ENCODE peak calls at places on chromosomes 13 and 19, in seven cellular contexts. One of them, this sample, is unnamed.

GRCh38 chr13:19794552-19795143 is 11.9 kb upstream of the PSPC1 start:
- DNase-seq in endodermal cell: peak; percentile 63
- DNase-seq in adrenal gland: no peak
- DNase-seq in esophagus squamous epithelium: no peak
- DNase-seq in neural crest cell: no peak
- DNase-seq in HFFc6: no peak
- DNase-seq in fibroblast of mammary gland: no peak
- DNase-seq in this sample: no peak

GRCh38 chr19:18089726-18090125 is 3.0 kb upstream of the IL12RB1 start:
- DNase-seq in endodermal cell: no peak
- DNase-seq in adrenal gland: no peak
- DNase-seq in esophagus squamous epithelium: no peak
- DNase-seq in neural crest cell: peak; percentile 23
- DNase-seq in HFFc6: no peak
- DNase-seq in fibroblast of mammary gland: no peak
- DNase-seq in this sample: no peak

GRCh38 chr13:33224686-33225085 is 60.9 kb downstream of the STARD13 start:
- DNase-seq in endodermal cell: no peak
- DNase-seq in adrenal gland: no peak
- DNase-seq in esophagus squamous epithelium: no peak
- DNase-seq in neural crest cell: no peak
- DNase-seq in HFFc6: no peak
- DNase-seq in fibroblast of mammary gland: peak; percentile 64
- DNase-seq in this sample: no peak

GRCh38 chr13:79631260-79631659 is 150.3 kb downstream of the NDFIP2 start:
- DNase-seq in endodermal cell: no peak
- DNase-seq in adrenal gland: peak; percentile 41
- DNase-seq in esophagus squamous epithelium: no peak
- DNase-seq in neural crest cell: no peak
- DNase-seq in HFFc6: peak; percentile 96
- DNase-seq in fibroblast of mammary gland: peak; percentile 73
- DNase-seq in this sample: no peak

GRCh38 chr19:47752440-47753211 is 7.3 kb downstream of the NOP53 start:
- DNase-seq in endodermal cell: no peak
- DNase-seq in adrenal gland: no peak
- DNase-seq in esophagus squamous epithelium: no peak
- DNase-seq in neural crest cell: no peak
- DNase-seq in HFFc6: no peak
- DNase-seq in fibroblast of mammary gland: no peak
- DNase-seq in this sample: no peak

GRCh38 chr19:14463747-14464146 is 11.4 kb downstream of the PTGER1 start:
- DNase-seq in endodermal cell: no peak
- DNase-seq in adrenal gland: no peak
- DNase-seq in esophagus squamous epithelium: no peak
- DNase-seq in neural crest cell: no peak
- DNase-seq in HFFc6: no peak
- DNase-seq in fibroblast of mammary gland: no peak
- DNase-seq in this sample: no peak

GRCh38 chr13:113845723-113846638 is 17.9 kb downstream of the GAS6 start:
- DNase-seq in endodermal cell: peak; percentile 29
- DNase-seq in adrenal gland: no peak
- DNase-seq in esophagus squamous epithelium: no peak
- DNase-seq in neural crest cell: no peak
- DNase-seq in HFFc6: no peak
- DNase-seq in fibroblast of mammary gland: no peak
- DNase-seq in this sample: no peak

GRCh38 chr13:102138635-102139225 is 263.1 kb downstream of the FGF14 start:
- DNase-seq in endodermal cell: no peak
- DNase-seq in adrenal gland: no peak
- DNase-seq in esophagus squamous epithelium: no peak
- DNase-seq in neural crest cell: no peak
- DNase-seq in HFFc6: no peak
- DNase-seq in fibroblast of mammary gland: peak; percentile 7
- DNase-seq in this sample: no peak

GRCh38 chr13:52850396-52851152 is 2.1 kb upstream of the PCDH8 start:
- DNase-seq in endodermal cell: peak; percentile 97
- DNase-seq in adrenal gland: peak; percentile 62
- DNase-seq in esophagus squamous epithelium: no peak
- DNase-seq in neural crest cell: peak; percentile 82
- DNase-seq in HFFc6: no peak
- DNase-seq in fibroblast of mammary gland: peak; percentile 34
- DNase-seq in this sample: no peak

GRCh38 chr19:35336166-35336955 is 7.4 kb downstream of the CD22 start:
- DNase-seq in endodermal cell: no peak
- DNase-seq in adrenal gland: no peak
- DNase-seq in esophagus squamous epithelium: no peak
- DNase-seq in neural crest cell: no peak
- DNase-seq in HFFc6: no peak
- DNase-seq in fibroblast of mammary gland: no peak
- DNase-seq in this sample: no peak

GRCh38 chr13:33119886-33120543 is 103.8 kb downstream of the KL start:
- DNase-seq in endodermal cell: no peak
- DNase-seq in adrenal gland: no peak
- DNase-seq in esophagus squamous epithelium: no peak
- DNase-seq in neural crest cell: no peak
- DNase-seq in HFFc6: peak; percentile 81
- DNase-seq in fibroblast of mammary gland: no peak
- DNase-seq in this sample: no peak

GRCh38 chr19:54551293-54551692 is 22.3 kb upstream of the LILRA2 start:
- DNase-seq in endodermal cell: no peak
- DNase-seq in adrenal gland: no peak
- DNase-seq in esophagus squamous epithelium: no peak
- DNase-seq in neural crest cell: no peak
- DNase-seq in HFFc6: no peak
- DNase-seq in fibroblast of mammary gland: no peak
- DNase-seq in this sample: no peak

GRCh38 chr19:43774103-43774939 is 6.5 kb downstream of the KCNN4 start:
- DNase-seq in endodermal cell: peak; percentile 94
- DNase-seq in adrenal gland: peak; percentile 71
- DNase-seq in esophagus squamous epithelium: no peak
- DNase-seq in neural crest cell: peak; percentile 72
- DNase-seq in HFFc6: peak; percentile 61
- DNase-seq in fibroblast of mammary gland: peak; percentile 56
- DNase-seq in this sample: no peak
- TF ChIP-seq CTCF in endodermal cell: peak; percentile 83
- TF ChIP-seq CTCF in adrenal gland: peak; percentile 70
- TF ChIP-seq CTCF in esophagus squamous epithelium: no peak
- TF ChIP-seq CTCF in neural crest cell: peak; percentile 72
- TF ChIP-seq CTCF in HFFc6: peak; percentile 88
- TF ChIP-seq CTCF in fibroblast of mammary gland: peak; percentile 42
- TF ChIP-seq CTCF in this sample: peak; percentile 56

DNA sequence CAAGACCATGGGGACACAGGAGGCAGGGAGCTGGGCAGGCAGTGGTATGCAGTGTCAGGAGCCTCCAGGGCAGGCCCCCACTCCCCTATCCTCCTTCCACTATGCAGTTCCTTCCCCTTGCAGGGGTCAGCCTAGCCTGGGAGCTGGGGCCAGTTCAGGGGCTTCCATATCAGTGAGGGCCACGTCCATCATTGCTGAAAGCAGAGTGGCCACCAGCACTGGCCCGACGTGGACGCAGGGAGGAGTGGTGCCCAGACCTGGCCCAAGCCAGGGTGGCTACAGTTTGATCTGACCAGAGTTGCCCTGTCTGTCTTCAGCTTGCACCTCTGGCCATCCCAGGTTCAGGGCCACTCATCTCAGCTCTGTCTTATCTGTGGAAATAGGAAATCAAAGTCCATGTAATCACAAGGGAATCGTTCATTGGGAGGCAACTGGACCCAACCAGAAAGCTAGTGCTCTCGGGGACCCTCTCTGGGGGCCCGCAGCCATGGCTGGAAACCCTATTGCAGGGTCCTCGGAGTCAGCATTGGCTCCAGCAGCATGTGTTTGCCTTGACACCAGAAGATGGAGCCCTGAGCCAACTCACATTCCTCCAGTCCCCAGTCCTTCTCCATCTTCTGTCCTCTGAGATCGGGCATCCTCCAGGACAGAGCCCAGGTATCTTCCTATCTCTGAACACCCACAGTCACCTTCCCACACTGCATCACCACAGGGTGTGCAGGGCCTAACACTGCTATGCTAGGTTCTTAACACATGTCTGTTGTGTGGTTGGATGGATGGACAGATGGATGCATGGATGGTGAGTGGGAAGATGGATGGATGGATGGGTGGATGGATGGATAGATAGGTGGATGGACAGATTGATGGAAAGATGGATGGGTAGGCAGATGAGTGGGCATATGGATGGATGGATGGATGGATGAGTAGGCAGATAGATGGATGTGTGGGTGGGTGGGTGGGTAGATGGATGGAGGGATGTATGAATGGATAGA is 75.7 kb upstream of the KCTD15 start:
- DNase-seq in endodermal cell: peak; percentile 64
- DNase-seq in adrenal gland: no peak
- DNase-seq in esophagus squamous epithelium: no peak
- DNase-seq in neural crest cell: no peak
- DNase-seq in HFFc6: no peak
- DNase-seq in fibroblast of mammary gland: no peak
- DNase-seq in this sample: no peak
- TF ChIP-seq CTCF in endodermal cell: peak; percentile 73
- TF ChIP-seq CTCF in adrenal gland: no peak
- TF ChIP-seq CTCF in esophagus squamous epithelium: no peak
- TF ChIP-seq CTCF in neural crest cell: peak; percentile 22
- TF ChIP-seq CTCF in HFFc6: peak; percentile 29
- TF ChIP-seq CTCF in fibroblast of mammary gland: no peak
- TF ChIP-seq CTCF in this sample: no peak

GRCh38 chr19:4589579-4590410 is 30.3 kb upstream of the SEMA6B start:
- DNase-seq in endodermal cell: peak; percentile 75
- DNase-seq in adrenal gland: no peak
- DNase-seq in esophagus squamous epithelium: no peak
- DNase-seq in neural crest cell: peak; percentile 47
- DNase-seq in HFFc6: no peak
- DNase-seq in fibroblast of mammary gland: no peak
- DNase-seq in this sample: no peak
- TF ChIP-seq CTCF in endodermal cell: peak; percentile 61
- TF ChIP-seq CTCF in adrenal gland: peak; percentile 37
- TF ChIP-seq CTCF in esophagus squamous epithelium: peak; percentile 15
- TF ChIP-seq CTCF in neural crest cell: peak; percentile 61
- TF ChIP-seq CTCF in HFFc6: peak; percentile 68
- TF ChIP-seq CTCF in fibroblast of mammary gland: peak; percentile 31
- TF ChIP-seq CTCF in this sample: peak; percentile 21

GRCh38 chr19:45092747-45093678 is at the start of gene PPP1R37:
- DNase-seq in endodermal cell: peak; percentile 97
- DNase-seq in adrenal gland: peak; percentile 96
- DNase-seq in esophagus squamous epithelium: peak; percentile 70
- DNase-seq in neural crest cell: peak; percentile 89
- DNase-seq in HFFc6: peak; percentile 97
- DNase-seq in fibroblast of mammary gland: peak; percentile 98
- DNase-seq in this sample: peak; percentile 96
- TF ChIP-seq CTCF in endodermal cell: peak; percentile 65
- TF ChIP-seq CTCF in adrenal gland: peak; percentile 44
- TF ChIP-seq CTCF in esophagus squamous epithelium: peak; percentile 42
- TF ChIP-seq CTCF in neural crest cell: peak; percentile 60
- TF ChIP-seq CTCF in HFFc6: peak; percentile 57
- TF ChIP-seq CTCF in fibroblast of mammary gland: no peak
- TF ChIP-seq CTCF in this sample: no peak

GRCh38 chr13:96994030-96994848 is at the start of gene OXGR1:
- DNase-seq in endodermal cell: peak; percentile 74
- DNase-seq in adrenal gland: no peak
- DNase-seq in esophagus squamous epithelium: no peak
- DNase-seq in neural crest cell: peak; percentile 12
- DNase-seq in HFFc6: no peak
- DNase-seq in fibroblast of mammary gland: no peak
- DNase-seq in this sample: no peak
- TF ChIP-seq CTCF in endodermal cell: peak; percentile 15
- TF ChIP-seq CTCF in adrenal gland: no peak
- TF ChIP-seq CTCF in esophagus squamous epithelium: no peak
- TF ChIP-seq CTCF in neural crest cell: no peak
- TF ChIP-seq CTCF in HFFc6: no peak
- TF ChIP-seq CTCF in fibroblast of mammary gland: no peak
- TF ChIP-seq CTCF in this sample: no peak

GRCh38 chr19:45730389-45731288 is at the start of gene FBXO46:
- DNase-seq in endodermal cell: peak; percentile 99
- DNase-seq in adrenal gland: peak; percentile 97
- DNase-seq in esophagus squamous epithelium: peak; percentile 91
- DNase-seq in neural crest cell: peak; percentile 86
- DNase-seq in HFFc6: peak; percentile 98
- DNase-seq in fibroblast of mammary gland: peak; percentile 98
- DNase-seq in this sample: peak; percentile 94
- TF ChIP-seq CTCF in endodermal cell: no peak
- TF ChIP-seq CTCF in adrenal gland: no peak
- TF ChIP-seq CTCF in esophagus squamous epithelium: no peak
- TF ChIP-seq CTCF in neural crest cell: no peak
- TF ChIP-seq CTCF in HFFc6: peak; percentile 22
- TF ChIP-seq CTCF in fibroblast of mammary gland: no peak
- TF ChIP-seq CTCF in this sample: peak; percentile 15

GRCh38 chr13:30047154-30047874 is 196.9 kb upstream of the UBL3 start:
- DNase-seq in endodermal cell: no peak
- DNase-seq in adrenal gland: no peak
- DNase-seq in esophagus squamous epithelium: no peak
- DNase-seq in neural crest cell: no peak
- DNase-seq in HFFc6: no peak
- DNase-seq in fibroblast of mammary gland: no peak
- DNase-seq in this sample: no peak

GRCh38 chr13:30045916-30046704 is 195.7 kb upstream of the UBL3 start:
- DNase-seq in endodermal cell: no peak
- DNase-seq in adrenal gland: no peak
- DNase-seq in esophagus squamous epithelium: no peak
- DNase-seq in neural crest cell: no peak
- DNase-seq in HFFc6: peak; percentile 84
- DNase-seq in fibroblast of mammary gland: peak; percentile 76
- DNase-seq in this sample: no peak

GRCh38 chr13:30043631-30043925 is 193.2 kb upstream of the UBL3 start:
- DNase-seq in endodermal cell: no peak
- DNase-seq in adrenal gland: no peak
- DNase-seq in esophagus squamous epithelium: no peak
- DNase-seq in neural crest cell: no peak
- DNase-seq in HFFc6: no peak
- DNase-seq in fibroblast of mammary gland: no peak
- DNase-seq in this sample: no peak

GRCh38 chr13:30042891-30043630 is 192.6 kb upstream of the UBL3 start:
- DNase-seq in endodermal cell: no peak
- DNase-seq in adrenal gland: no peak
- DNase-seq in esophagus squamous epithelium: no peak
- DNase-seq in neural crest cell: no peak
- DNase-seq in HFFc6: no peak
- DNase-seq in fibroblast of mammary gland: no peak
- DNase-seq in this sample: no peak

GRCh38 chr13:30044932-30045331 is 194.5 kb upstream of the UBL3 start:
- DNase-seq in endodermal cell: no peak
- DNase-seq in adrenal gland: no peak
- DNase-seq in esophagus squamous epithelium: no peak
- DNase-seq in neural crest cell: no peak
- DNase-seq in HFFc6: no peak
- DNase-seq in fibroblast of mammary gland: no peak
- DNase-seq in this sample: no peak
- TF ChIP-seq CTCF in endodermal cell: no peak
- TF ChIP-seq CTCF in adrenal gland: no peak
- TF ChIP-seq CTCF in esophagus squamous epithelium: no peak
- TF ChIP-seq CTCF in neural crest cell: no peak
- TF ChIP-seq CTCF in HFFc6: no peak
- TF ChIP-seq CTCF in fibroblast of mammary gland: no peak
- TF ChIP-seq CTCF in this sample: no peak